ENCODE peak calls at places on chromosome 12, in five cellular contexts. A is neural progenitor cell, W is heart right ventricle, P is endothelial cell of umbilical vein, Q is tibial artery. R is an unnamed sample. For H3K4me1, the result is how much of the 10 kb centered on the place peaks cover.

GRCh38 chr12:43730283-43730682 is 28.3 kb downstream of the PUS7L start:
- DNase-seq in A (no peak), W (no peak), P (no peak), Q (no peak), R (no peak)

GRCh38 chr12:8844665-8845064 is 22.2 kb downstream of the A2ML1 start:
- DNase-seq in A (no peak), W (peak), P (no peak), Q (no peak), R (no peak)

GRCh38 chr12:122721057-122721545 is 4.5 kb upstream of the HCAR3 start:
- DNase-seq in A (no peak), W (no peak), P (peak), Q (no peak), R (peak)

GRCh38 chr12:10554228-10554970 is 48.7 kb downstream of the EIF2S3B start:
- DNase-seq in A (no peak), W (no peak), P (no peak), Q (no peak), R (no peak)

GRCh38 chr12:51401486-51401885 is 10.3 kb upstream of the GALNT6 start:
- DNase-seq in A (no peak), W (no peak), P (no peak), Q (no peak), R (no peak)

GRCh38 chr12:119729871-119730270 is 61.9 kb downstream of the PRKAB1 start:
- DNase-seq in A (no peak), W (no peak), P (no peak), Q (no peak), R (no peak)

GRCh38 chr12:22974865-22975264 is 349.9 kb downstream of the ETNK1 start:
- DNase-seq in A (no peak), W (no peak), P (peak), Q (no peak), R (no peak)

GRCh38 chr12:22625671-22626251 is 790 bp downstream of the ETNK1 start:
- DNase-seq in A (peak), W (peak), P (peak), Q (peak), R (peak)

GRCh38 chr12:41903014-41903702 is 241.5 kb downstream of the GXYLT1 start:
- DNase-seq in A (no peak), W (no peak), P (peak), Q (no peak), R (no peak)

GRCh38 chr12:22415342-22416309 is 81.1 kb upstream of the ST8SIA1 start:
- DNase-seq in A (no peak), W (peak), P (no peak), Q (no peak), R (no peak)

GRCh38 chr12:122049827-122050226 is 28.1 kb downstream of the BCL7A start:
- DNase-seq in A (no peak), W (no peak), P (no peak), Q (no peak), R (no peak)

GRCh38 chr12:109112720-109113465 is 3.5 kb upstream of the ACACB start:
- DNase-seq in A (no peak), W (no peak), P (no peak), Q (peak), R (no peak)

GRCh38 chr12:114476159-114476558 is 70.2 kb upstream of the TBX5 start:
- DNase-seq in A (peak), W (no peak), P (no peak), Q (no peak), R (no peak)

GRCh38 chr12:99386907-99387306 is 260.6 kb upstream of the GARIN6 start:
- DNase-seq in A (peak), W (no peak), P (no peak), Q (no peak), R (no peak)

GRCh38 chr12:990308-990648 is 745 bp upstream of the ERC1 start:
- DNase-seq in A (peak), W (peak), P (no peak), Q (peak), R (peak)

GRCh38 chr12:40730281-40730680 is 38.0 kb downstream of the CNTN1 start:
- DNase-seq in A (no peak), W (no peak), P (no peak), Q (no peak), R (no peak)

GRCh38 chr12:1821805-1822204 is 1.4 kb downstream of the LRTM2 start:
- DNase-seq in A (peak), W (no peak), P (no peak), Q (no peak), R (no peak)

GRCh38 chr12:40733871-40734270 is 41.6 kb downstream of the CNTN1 start:
- DNase-seq in A (no peak), W (no peak), P (no peak), Q (no peak), R (no peak)

GRCh38 chr12:69341328-69341727 is 6.9 kb upstream of the LYZ start:
- DNase-seq in A (no peak), W (no peak), P (no peak), Q (no peak), R (no peak)

GRCh38 chr12:14408208-14408607 is 42.7 kb downstream of the ATF7IP start:
- DNase-seq in A (no peak), W (no peak), P (peak), Q (no peak), R (no peak)

GRCh38 chr12:98592825-98593322 is 612 bp upstream of the SLC25A3 start:
- DNase-seq in A (no peak), W (no peak), P (no peak), Q (no peak), R (no peak)

GRCh38 chr12:19547258-19547657 is 108.0 kb downstream of the AEBP2 start:
- DNase-seq in A (no peak), W (no peak), P (peak), Q (no peak), R (no peak)

GRCh38 chr12:42213023-42213422 is 25.0 kb downstream of the YAF2 start:
- DNase-seq in A (no peak), W (peak), P (peak), Q (no peak), R (peak)

GRCh38 chr12:59119676-59120075 is 199.4 kb upstream of the LRIG3 start:
- DNase-seq in A (no peak), W (no peak), P (no peak), Q (no peak), R (no peak)

GRCh38 chr12:24991209-24992049 is 42.5 kb upstream of the BCAT1 start:
- DNase-seq in A (peak), W (no peak), P (peak), Q (no peak), R (no peak)

GRCh38 chr12:111275308-111275707 is 93.6 kb downstream of the PHETA1 start:
- DNase-seq in A (no peak), W (no peak), P (no peak), Q (no peak), R (no peak)

GRCh38 chr12:9751204-9752144 is 9.2 kb downstream of the CD69 start:
- DNase-seq in A (peak), W (no peak), P (peak), Q (no peak), R (no peak)

GRCh38 chr12:113844495-113845175 is 121.5 kb downstream of the RBM19 start:
- DNase-seq in A (no peak), W (no peak), P (no peak), Q (no peak), R (no peak)

GRCh38 chr12:107027304-107028053 is 40.5 kb upstream of the MTERF2 start:
- DNase-seq in A (no peak), W (peak), P (peak), Q (no peak), R (no peak)

GRCh38 chr12:108916336-108916735 is 36.4 kb downstream of the DAO start:
- DNase-seq in A (no peak), W (no peak), P (no peak), Q (no peak), R (no peak)

GRCh38 chr12:103839103-103839502 is 1.9 kb downstream of the NT5DC3 start:
- DNase-seq in A (no peak), W (no peak), P (no peak), Q (no peak), R (no peak)

GRCh38 chr12:28583771-28584261 is 393.6 kb downstream of the CCDC91 start:
- DNase-seq in A (no peak), W (no peak), P (no peak), Q (no peak), R (no peak)

GRCh38 chr12:108629824-108630476 is 3.7 kb downstream of the SELPLG start:
- DNase-seq in A (no peak), W (no peak), P (peak), Q (no peak), R (no peak)

DNA sequence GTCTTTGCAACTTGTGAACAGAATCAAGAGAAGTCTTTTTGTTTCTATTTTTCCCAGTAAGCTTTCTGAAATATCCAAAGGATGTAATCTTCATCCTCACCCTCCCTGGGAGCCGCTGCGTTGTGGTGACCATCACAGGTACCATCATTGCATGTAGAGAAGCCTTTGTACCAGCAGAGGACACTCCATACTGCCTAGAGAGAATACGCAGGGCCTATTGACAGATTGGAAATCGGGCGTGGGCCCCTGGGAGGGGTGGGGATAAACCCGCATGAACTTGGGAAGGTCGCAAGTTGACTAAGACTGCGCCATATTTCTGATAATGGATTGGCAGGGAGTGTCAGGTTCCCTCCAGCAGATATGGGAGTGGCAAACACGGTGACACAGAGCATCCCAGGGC is 12.7 kb downstream of the KRT1 start:
- DNase-seq in A (peak), W (no peak), P (no peak), Q (no peak), R (no peak)
- TF ChIP-seq CTCF in A (peak), W (no peak), P (no peak), Q (no peak), R (peak)

DNA sequence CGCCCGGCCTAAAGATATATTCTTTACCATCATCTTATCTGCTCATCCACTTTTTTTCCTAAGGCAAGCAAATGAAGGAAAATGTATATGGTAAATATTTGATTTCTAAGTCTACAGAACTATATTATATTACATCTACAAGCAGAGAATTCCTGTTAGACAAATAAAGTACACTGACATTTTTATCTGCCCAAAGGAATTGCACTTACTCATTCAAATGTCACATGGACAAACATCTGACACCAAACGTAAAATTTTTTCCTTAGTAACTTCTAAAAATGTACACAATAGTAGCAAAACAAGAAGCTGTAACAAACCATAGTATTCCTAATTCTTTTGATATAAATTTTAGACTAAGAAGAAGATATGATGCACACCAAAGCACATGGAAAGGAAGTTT is 51.0 kb downstream of the SPPL3 start:
- DNase-seq in A (no peak), W (no peak), P (no peak), Q (no peak), R (no peak)
- H3K4me1 ChIP-seq in A (under half), W (half or more), P (under half), Q (half or more), R (under half)

DNA sequence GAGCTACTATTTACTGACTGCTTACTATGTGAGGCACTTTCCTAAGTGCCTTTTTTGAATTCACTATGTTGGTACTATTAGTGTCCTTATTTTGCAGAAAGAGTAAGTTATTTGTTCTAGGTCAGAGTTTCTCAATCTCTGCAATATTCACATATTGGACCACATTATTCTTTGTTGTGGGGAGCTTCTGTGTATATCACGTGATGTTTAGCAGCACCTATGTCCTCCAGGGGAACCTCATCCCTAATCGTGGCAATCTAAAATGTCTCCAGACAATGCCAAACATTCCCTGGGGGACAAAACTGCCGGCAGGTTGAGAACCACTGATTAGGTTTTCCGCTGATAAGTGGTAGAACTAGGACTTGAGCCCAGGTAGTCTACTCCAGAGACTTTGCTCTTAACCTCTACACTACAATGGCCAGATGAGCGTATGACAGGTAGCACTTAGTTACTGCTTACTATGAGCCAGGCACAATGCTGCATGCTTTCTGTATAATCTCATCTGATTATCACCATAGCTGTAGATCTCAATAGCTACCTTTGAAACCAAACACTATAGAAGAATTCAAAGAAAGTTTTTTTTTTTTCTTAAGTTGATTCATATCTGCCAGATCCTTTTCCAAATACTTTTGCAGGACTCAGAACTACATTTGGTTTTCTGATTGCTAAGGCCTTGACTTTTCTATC is 38.9 kb downstream of the NELL2 start:
- DNase-seq in A (no peak), W (no peak), P (no peak), Q (no peak), R (no peak)
- TF ChIP-seq CTCF in A (no peak), W (no peak), P (no peak), Q (no peak), R (no peak)

GRCh38 chr12:116065561-116065960 is 211.9 kb downstream of the MED13L start:
- DNase-seq in A (no peak), W (no peak), P (no peak), Q (no peak), R (no peak)
- H3K4me1 ChIP-seq in A (under half), W (half or more), P (under half), Q (half or more), R (under half)

GRCh38 chr12:55845785-55846496 is 3.2 kb upstream of the MMP19 start:
- DNase-seq in A (no peak), W (no peak), P (no peak), Q (peak), R (no peak)
- TF ChIP-seq CTCF in A (no peak), W (no peak), P (no peak), Q (no peak), R (no peak)

GRCh38 chr12:124702736-124703135 is 135.3 kb upstream of the NCOR2 start:
- DNase-seq in A (no peak), W (no peak), P (no peak), Q (no peak), R (no peak)

GRCh38 chr12:124698998-124699305 is 131.5 kb upstream of the NCOR2 start:
- DNase-seq in A (no peak), W (no peak), P (no peak), Q (no peak), R (no peak)

GRCh38 chr12:124700810-124701594 is 133.6 kb upstream of the NCOR2 start:
- DNase-seq in A (peak), W (no peak), P (peak), Q (peak), R (peak)

GRCh38 chr12:124698211-124698997 is 131.0 kb upstream of the NCOR2 start:
- DNase-seq in A (no peak), W (peak), P (no peak), Q (no peak), R (no peak)

DNA sequence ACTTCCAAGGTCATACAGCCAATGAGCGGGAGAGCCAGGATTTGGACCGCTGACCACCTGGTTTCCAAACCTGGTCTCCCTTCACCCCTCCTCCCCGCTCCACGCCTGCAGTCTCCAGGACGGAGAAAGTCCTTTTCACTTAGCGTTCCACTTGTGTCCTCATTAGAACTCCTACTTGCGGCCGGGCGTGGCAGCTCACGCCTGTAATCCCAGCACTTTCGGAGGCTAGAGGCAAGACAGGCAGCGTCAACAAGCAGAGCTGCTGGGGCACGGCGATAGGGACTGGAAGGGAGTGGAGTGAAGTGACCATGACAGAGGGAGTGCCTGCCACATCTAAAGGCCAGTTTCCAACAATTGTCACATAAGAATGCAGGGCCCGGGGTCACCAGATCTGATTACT is 132.5 kb upstream of the NCOR2 start:
- DNase-seq in A (no peak), W (no peak), P (no peak), Q (no peak), R (no peak)
- H3K4me1 ChIP-seq in A (under half), W (half or more), P (under half), Q (half or more), R (under half)

DNA sequence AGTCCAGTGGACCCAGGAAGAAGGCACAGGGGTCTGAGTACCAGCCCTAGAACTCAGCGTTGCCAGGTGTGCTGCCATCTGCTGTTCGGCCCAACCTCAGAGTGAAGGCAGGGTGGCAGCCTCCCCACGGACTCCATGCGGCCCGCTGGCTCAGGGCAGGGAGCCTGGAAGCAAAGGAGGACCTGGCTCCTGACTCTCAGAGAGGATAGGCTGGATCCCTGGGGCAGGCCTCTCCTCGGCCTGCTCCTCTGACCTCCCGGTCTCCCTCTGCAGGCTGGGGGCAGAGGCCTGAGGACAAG is 10.1 kb downstream of the MCRS1 start:
- DNase-seq in A (no peak), W (no peak), P (no peak), Q (no peak), R (no peak)
- TF ChIP-seq CTCF in A (no peak), W (no peak), P (no peak), Q (no peak), R (no peak)

GRCh38 chr12:68012712-68013111 is 23.5 kb downstream of the IFNG-AS1 start:
- DNase-seq in A (no peak), W (no peak), P (no peak), Q (no peak), R (no peak)
- H3K4me1 ChIP-seq in A (under half), W (under half), P (under half), Q (under half), R (under half)

GRCh38 chr12:57031228-57031670 is 14.9 kb upstream of the TAC3 start:
- DNase-seq in A (no peak), W (no peak), P (no peak), Q (no peak), R (no peak)
- TF ChIP-seq CTCF in A (no peak), W (no peak), P (no peak), Q (no peak), R (no peak)

GRCh38 chr12:132513458-132514135 is 23.6 kb downstream of the FBRSL1 start:
- DNase-seq in A (no peak), W (no peak), P (no peak), Q (no peak), R (no peak)
- H3K4me1 ChIP-seq in A (under half), W (under half), P (under half), Q (under half), R (under half)

R was measured in Caco-2.